ENCODE peak calls at places on chromosomes 5 and 9, in ten cellular contexts. One of them, this sample, is unnamed.

GRCh38 chr9:93259490-93260289 is 75.8 kb downstream of the WNK2 start:
- DNase-seq in endodermal cell: peak; percentile 41
- DNase-seq in upper lobe of right lung: peak; percentile 61
- DNase-seq in osteoblast: peak; percentile 62
- DNase-seq in IMR-90: no peak
- DNase-seq in AG04450: no peak
- DNase-seq in heart left ventricle: no peak
- DNase-seq in CD8-positive, alpha-beta T cell: no peak
- DNase-seq in dorsolateral prefrontal cortex: peak; percentile 25
- DNase-seq in upper lobe of left lung: peak; percentile 14
- DNase-seq in this sample: no peak

GRCh38 chr5:122053181-122054109 is 24.6 kb downstream of the LOX start:
- DNase-seq in dorsolateral prefrontal cortex: no peak
- DNase-seq in upper lobe of right lung: peak; percentile 73
- DNase-seq in osteoblast: no peak
- DNase-seq in upper lobe of left lung: peak; percentile 61
- DNase-seq in endodermal cell: no peak
- DNase-seq in CD8-positive, alpha-beta T cell: no peak
- DNase-seq in AG04450: no peak
- DNase-seq in IMR-90: peak; percentile 40
- DNase-seq in heart left ventricle: no peak
- DNase-seq in this sample: peak; percentile 59

GRCh38 chr5:34699155-34700077 is 43.3 kb downstream of the RAI14 start:
- DNase-seq in AG04450: no peak
- DNase-seq in CD8-positive, alpha-beta T cell: no peak
- DNase-seq in osteoblast: no peak
- DNase-seq in heart left ventricle: no peak
- DNase-seq in endodermal cell: peak; percentile 79
- DNase-seq in upper lobe of right lung: no peak
- DNase-seq in IMR-90: no peak
- DNase-seq in dorsolateral prefrontal cortex: no peak
- DNase-seq in upper lobe of left lung: peak; percentile 68
- DNase-seq in this sample: no peak

GRCh38 chr9:91186311-91187101 is 175.2 kb downstream of the AUH start:
- DNase-seq in IMR-90: peak; percentile 63
- DNase-seq in heart left ventricle: peak; percentile 49
- DNase-seq in osteoblast: no peak
- DNase-seq in CD8-positive, alpha-beta T cell: no peak
- DNase-seq in upper lobe of right lung: no peak
- DNase-seq in endodermal cell: no peak
- DNase-seq in dorsolateral prefrontal cortex: no peak
- DNase-seq in AG04450: no peak
- DNase-seq in upper lobe of left lung: no peak
- DNase-seq in this sample: no peak

GRCh38 chr5:104080646-104081175 is 518.1 kb upstream of the NUDT12 start:
- DNase-seq in CD8-positive, alpha-beta T cell: no peak
- DNase-seq in heart left ventricle: no peak
- DNase-seq in upper lobe of right lung: no peak
- DNase-seq in osteoblast: no peak
- DNase-seq in dorsolateral prefrontal cortex: no peak
- DNase-seq in AG04450: no peak
- DNase-seq in IMR-90: no peak
- DNase-seq in upper lobe of left lung: no peak
- DNase-seq in endodermal cell: no peak
- DNase-seq in this sample: no peak

GRCh38 chr9:126591083-126591482 is 22.6 kb upstream of the LMX1B start:
- DNase-seq in upper lobe of right lung: no peak
- DNase-seq in osteoblast: peak; percentile 48
- DNase-seq in CD8-positive, alpha-beta T cell: no peak
- DNase-seq in endodermal cell: peak; percentile 59
- DNase-seq in heart left ventricle: no peak
- DNase-seq in IMR-90: peak; percentile 4
- DNase-seq in AG04450: no peak
- DNase-seq in upper lobe of left lung: no peak
- DNase-seq in dorsolateral prefrontal cortex: no peak
- DNase-seq in this sample: peak; percentile 71

GRCh38 chr9:128553695-128554094 is 1.3 kb downstream of the SPTAN1 start:
- DNase-seq in heart left ventricle: no peak
- DNase-seq in osteoblast: peak; percentile 87
- DNase-seq in IMR-90: peak; percentile 86
- DNase-seq in endodermal cell: no peak
- DNase-seq in upper lobe of right lung: no peak
- DNase-seq in dorsolateral prefrontal cortex: no peak
- DNase-seq in CD8-positive, alpha-beta T cell: no peak
- DNase-seq in upper lobe of left lung: no peak
- DNase-seq in AG04450: peak; percentile 29
- DNase-seq in this sample: no peak

GRCh38 chr9:22240619-22241018 is 206.0 kb upstream of the DMRTA1 start:
- DNase-seq in IMR-90: peak; percentile 73
- DNase-seq in CD8-positive, alpha-beta T cell: no peak
- DNase-seq in osteoblast: peak; percentile 42
- DNase-seq in endodermal cell: no peak
- DNase-seq in upper lobe of right lung: no peak
- DNase-seq in dorsolateral prefrontal cortex: no peak
- DNase-seq in upper lobe of left lung: no peak
- DNase-seq in heart left ventricle: no peak
- DNase-seq in AG04450: no peak
- DNase-seq in this sample: no peak

DNA sequence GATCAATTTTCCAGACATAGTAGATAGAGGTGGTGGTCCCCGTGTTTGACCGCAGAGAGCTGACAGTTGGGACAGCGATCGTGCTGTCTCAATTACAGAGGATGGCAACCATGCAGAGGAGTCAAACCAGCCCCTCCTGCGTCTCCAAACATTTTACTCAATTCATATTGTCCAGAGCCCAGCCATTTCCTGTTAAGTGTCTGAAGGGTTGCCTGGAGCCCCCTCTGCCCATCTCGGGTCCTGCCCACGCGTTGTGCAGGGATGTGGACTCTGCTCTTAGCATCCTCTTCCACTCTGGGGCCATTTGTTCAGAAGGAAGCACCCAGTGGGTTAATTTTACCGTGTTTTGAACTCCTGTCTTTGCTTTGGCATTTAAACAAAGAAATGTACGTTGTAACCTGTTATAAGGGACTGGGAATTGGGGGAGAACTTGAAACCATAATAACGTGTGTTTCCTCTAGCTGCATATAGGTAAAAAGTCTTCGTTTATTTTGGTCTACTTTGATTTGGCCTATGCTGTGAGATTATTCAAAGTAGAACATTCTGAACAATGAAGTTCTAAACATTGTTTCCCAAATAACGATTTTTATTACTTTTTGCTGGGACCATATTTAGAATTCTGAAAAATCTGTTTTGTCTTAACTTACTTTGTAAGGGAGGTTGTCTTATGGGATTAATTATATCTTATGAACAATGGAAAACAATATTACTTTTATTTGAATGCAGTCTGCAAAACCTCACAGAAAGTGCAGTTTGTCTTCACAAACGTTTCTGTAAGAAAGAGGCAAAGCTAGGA is 901 bp downstream of the EGFLAM start:
- DNase-seq in endodermal cell: no peak
- DNase-seq in heart left ventricle: no peak
- DNase-seq in dorsolateral prefrontal cortex: no peak
- DNase-seq in CD8-positive, alpha-beta T cell: no peak
- DNase-seq in upper lobe of left lung: no peak
- DNase-seq in osteoblast: peak; percentile 71
- DNase-seq in IMR-90: no peak
- DNase-seq in upper lobe of right lung: no peak
- DNase-seq in AG04450: no peak
- DNase-seq in this sample: no peak
- TF ChIP-seq CTCF in endodermal cell: no peak
- TF ChIP-seq CTCF in heart left ventricle: no peak
- TF ChIP-seq CTCF in dorsolateral prefrontal cortex: no peak
- TF ChIP-seq CTCF in CD8-positive, alpha-beta T cell: no peak
- TF ChIP-seq CTCF in upper lobe of left lung: no peak
- TF ChIP-seq CTCF in osteoblast: no peak
- TF ChIP-seq CTCF in IMR-90: no peak
- TF ChIP-seq CTCF in upper lobe of right lung: no peak
- TF ChIP-seq CTCF in AG04450: no peak
- TF ChIP-seq CTCF in this sample: no peak

GRCh38 chr5:141871870-141872269 is 6.3 kb downstream of the PCDH1 start:
- DNase-seq in endodermal cell: peak; percentile 49
- DNase-seq in CD8-positive, alpha-beta T cell: no peak
- DNase-seq in IMR-90: no peak
- DNase-seq in heart left ventricle: no peak
- DNase-seq in upper lobe of right lung: no peak
- DNase-seq in osteoblast: peak; percentile 44
- DNase-seq in dorsolateral prefrontal cortex: no peak
- DNase-seq in upper lobe of left lung: no peak
- DNase-seq in AG04450: no peak
- DNase-seq in this sample: no peak
- H3K27me3 ChIP-seq in endodermal cell: no peaks in the 10 kb centered on the region
- H3K27me3 ChIP-seq in CD8-positive, alpha-beta T cell: peaks cover 19% of the 10 kb centered on the region
- H3K27me3 ChIP-seq in IMR-90: peaks cover 75% of the 10 kb centered on the region
- H3K27me3 ChIP-seq in heart left ventricle: peaks cover 17% of the 10 kb centered on the region
- H3K27me3 ChIP-seq in upper lobe of right lung: peaks cover 10% of the 10 kb centered on the region
- H3K27me3 ChIP-seq in osteoblast: peaks cover 45% of the 10 kb centered on the region
- H3K27me3 ChIP-seq in dorsolateral prefrontal cortex: no peaks in the 10 kb centered on the region
- H3K27me3 ChIP-seq in upper lobe of left lung: peaks cover 1% of the 10 kb centered on the region
- H3K27me3 ChIP-seq in AG04450: peaks cover 74% of the 10 kb centered on the region
- H3K27me3 ChIP-seq in this sample: peaks cover 10% of the 10 kb centered on the region

GRCh38 chr5:1882337-1883119 is at the start of gene IRX4:
- DNase-seq in upper lobe of right lung: no peak
- DNase-seq in endodermal cell: peak; percentile 82
- DNase-seq in heart left ventricle: no peak
- DNase-seq in CD8-positive, alpha-beta T cell: no peak
- DNase-seq in osteoblast: peak; percentile 94
- DNase-seq in AG04450: no peak
- DNase-seq in dorsolateral prefrontal cortex: no peak
- DNase-seq in IMR-90: peak; percentile 20
- DNase-seq in upper lobe of left lung: no peak
- DNase-seq in this sample: no peak
- H3K4me3 ChIP-seq in upper lobe of right lung: peak within 1 kb of the TSS; percentile 16
- H3K4me3 ChIP-seq in endodermal cell: peak within 1 kb of the TSS; percentile 65
- H3K4me3 ChIP-seq in heart left ventricle: peak within 1 kb of the TSS; percentile 13
- H3K4me3 ChIP-seq in CD8-positive, alpha-beta T cell: no peak within 1 kb of the TSS
- H3K4me3 ChIP-seq in osteoblast: no peak within 1 kb of the TSS
- H3K4me3 ChIP-seq in AG04450: no peak within 1 kb of the TSS
- H3K4me3 ChIP-seq in dorsolateral prefrontal cortex: peak within 1 kb of the TSS; percentile 17
- H3K4me3 ChIP-seq in IMR-90: no peak within 1 kb of the TSS
- H3K4me3 ChIP-seq in upper lobe of left lung: peak within 1 kb of the TSS; percentile 26
- H3K4me3 ChIP-seq in this sample: no peak within 1 kb of the TSS

GRCh38 chr9:95505676-95506437 is 10.9 kb downstream of the PTCH1 start:
- DNase-seq in AG04450: no peak
- DNase-seq in osteoblast: peak; percentile 92
- DNase-seq in upper lobe of right lung: peak; percentile 74
- DNase-seq in dorsolateral prefrontal cortex: no peak
- DNase-seq in upper lobe of left lung: no peak
- DNase-seq in heart left ventricle: peak; percentile 67
- DNase-seq in CD8-positive, alpha-beta T cell: peak; percentile 39
- DNase-seq in endodermal cell: peak; percentile 83
- DNase-seq in IMR-90: peak; percentile 63
- DNase-seq in this sample: peak; percentile 76

GRCh38 chr9:95507456-95508241 is 9.1 kb downstream of the PTCH1 start:
- DNase-seq in upper lobe of right lung: peak; percentile 74
- DNase-seq in IMR-90: peak; percentile 73
- DNase-seq in dorsolateral prefrontal cortex: no peak
- DNase-seq in AG04450: no peak
- DNase-seq in upper lobe of left lung: peak; percentile 43
- DNase-seq in endodermal cell: peak; percentile 83
- DNase-seq in CD8-positive, alpha-beta T cell: peak; percentile 49
- DNase-seq in osteoblast: peak; percentile 95
- DNase-seq in heart left ventricle: peak; percentile 64
- DNase-seq in this sample: peak; percentile 64

GRCh38 chr9:95508242-95508967 is 8.4 kb downstream of the PTCH1 start:
- DNase-seq in AG04450: no peak
- DNase-seq in upper lobe of left lung: no peak
- DNase-seq in upper lobe of right lung: peak; percentile 73
- DNase-seq in endodermal cell: peak; percentile 68
- DNase-seq in osteoblast: no peak
- DNase-seq in IMR-90: no peak
- DNase-seq in heart left ventricle: no peak
- DNase-seq in CD8-positive, alpha-beta T cell: no peak
- DNase-seq in dorsolateral prefrontal cortex: no peak
- DNase-seq in this sample: peak; percentile 33

GRCh38 chr9:95506438-95506691 is 10.4 kb downstream of the PTCH1 start:
- DNase-seq in AG04450: no peak
- DNase-seq in IMR-90: peak; percentile 47
- DNase-seq in endodermal cell: peak; percentile 75
- DNase-seq in CD8-positive, alpha-beta T cell: no peak
- DNase-seq in upper lobe of right lung: no peak
- DNase-seq in dorsolateral prefrontal cortex: no peak
- DNase-seq in osteoblast: peak; percentile 94
- DNase-seq in upper lobe of left lung: no peak
- DNase-seq in heart left ventricle: peak; percentile 52
- DNase-seq in this sample: peak; percentile 60

GRCh38 chr9:95506692-95507455 is 9.9 kb downstream of the PTCH1 start:
- DNase-seq in upper lobe of left lung: peak; percentile 55
- DNase-seq in dorsolateral prefrontal cortex: peak; percentile 60
- DNase-seq in IMR-90: peak; percentile 58
- DNase-seq in heart left ventricle: peak; percentile 54
- DNase-seq in AG04450: no peak
- DNase-seq in CD8-positive, alpha-beta T cell: peak; percentile 51
- DNase-seq in endodermal cell: peak; percentile 86
- DNase-seq in osteoblast: peak; percentile 91
- DNase-seq in upper lobe of right lung: peak; percentile 73
- DNase-seq in this sample: peak; percentile 54
- TF ChIP-seq CTCF in upper lobe of left lung: no peak
- TF ChIP-seq CTCF in dorsolateral prefrontal cortex: no peak
- TF ChIP-seq CTCF in IMR-90: no peak
- TF ChIP-seq CTCF in heart left ventricle: no peak
- TF ChIP-seq CTCF in AG04450: no peak
- TF ChIP-seq CTCF in CD8-positive, alpha-beta T cell: no peak
- TF ChIP-seq CTCF in endodermal cell: peak; percentile 45
- TF ChIP-seq CTCF in osteoblast: no peak
- TF ChIP-seq CTCF in upper lobe of right lung: peak; percentile 4
- TF ChIP-seq CTCF in this sample: peak; percentile 8

GRCh38 chr9:76912631-76913275 is 6.8 kb upstream of the PRUNE2 start:
- DNase-seq in upper lobe of left lung: peak; percentile 23
- DNase-seq in AG04450: no peak
- DNase-seq in upper lobe of right lung: no peak
- DNase-seq in osteoblast: peak; percentile 74
- DNase-seq in dorsolateral prefrontal cortex: no peak
- DNase-seq in heart left ventricle: no peak
- DNase-seq in endodermal cell: no peak
- DNase-seq in CD8-positive, alpha-beta T cell: no peak
- DNase-seq in IMR-90: peak; percentile 7
- DNase-seq in this sample: peak; percentile 63
- H3K27me3 ChIP-seq in upper lobe of left lung: no peaks in the 10 kb centered on the region
- H3K27me3 ChIP-seq in AG04450: peaks cover 14% of the 10 kb centered on the region
- H3K27me3 ChIP-seq in upper lobe of right lung: no peaks in the 10 kb centered on the region
- H3K27me3 ChIP-seq in osteoblast: peaks cover 18% of the 10 kb centered on the region
- H3K27me3 ChIP-seq in dorsolateral prefrontal cortex: no peaks in the 10 kb centered on the region
- H3K27me3 ChIP-seq in heart left ventricle: no peaks in the 10 kb centered on the region
- H3K27me3 ChIP-seq in endodermal cell: peaks cover 17% of the 10 kb centered on the region
- H3K27me3 ChIP-seq in CD8-positive, alpha-beta T cell: peaks cover under 1% of the 10 kb centered on the region
- H3K27me3 ChIP-seq in IMR-90: peaks cover 12% of the 10 kb centered on the region
- H3K27me3 ChIP-seq in this sample: no peaks in the 10 kb centered on the region

DNA sequence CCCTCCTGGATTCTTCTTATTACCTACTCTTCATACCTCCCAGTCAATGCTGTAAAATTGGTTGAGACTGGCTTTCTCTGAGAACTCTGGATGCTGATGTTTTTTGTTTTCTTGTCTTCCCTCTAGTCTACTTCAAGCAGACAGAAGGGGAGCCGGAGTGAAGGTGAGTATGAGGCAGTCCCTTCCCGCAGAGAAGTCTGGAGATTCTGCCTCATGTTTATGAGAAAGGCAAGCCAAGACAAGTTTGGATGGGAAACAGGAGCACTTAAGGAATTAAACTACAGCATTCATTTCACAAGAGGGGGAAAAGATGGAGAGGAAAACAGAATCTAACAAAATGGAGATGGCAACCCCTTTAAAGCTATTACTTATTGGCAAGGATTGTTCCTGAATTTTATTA is 246.1 kb downstream of the TRIM32 start:
- DNase-seq in upper lobe of left lung: no peak
- DNase-seq in endodermal cell: peak; percentile 34
- DNase-seq in dorsolateral prefrontal cortex: no peak
- DNase-seq in heart left ventricle: no peak
- DNase-seq in IMR-90: no peak
- DNase-seq in CD8-positive, alpha-beta T cell: no peak
- DNase-seq in osteoblast: no peak
- DNase-seq in AG04450: no peak
- DNase-seq in upper lobe of right lung: no peak
- DNase-seq in this sample: no peak
- H3K4me3 ChIP-seq in upper lobe of left lung: no peak overlapping the region
- H3K4me3 ChIP-seq in endodermal cell: no peak overlapping the region
- H3K4me3 ChIP-seq in dorsolateral prefrontal cortex: no peak overlapping the region
- H3K4me3 ChIP-seq in heart left ventricle: no peak overlapping the region
- H3K4me3 ChIP-seq in IMR-90: no peak overlapping the region
- H3K4me3 ChIP-seq in CD8-positive, alpha-beta T cell: no peak overlapping the region
- H3K4me3 ChIP-seq in osteoblast: no peak overlapping the region
- H3K4me3 ChIP-seq in AG04450: no peak overlapping the region
- H3K4me3 ChIP-seq in upper lobe of right lung: no peak overlapping the region
- H3K4me3 ChIP-seq in this sample: no peak overlapping the region

This sample was measured in BE2C.